ENCODE peak calls at places on chromosome 12, in nine cellular contexts. R is SJSA1, T is COLO829, J is heart left ventricle, K is T-helper 2 cell, H is foreskin melanocyte, V is fibroblast of the conjunctiva, F is aorta, P is AG04449. I is an unnamed sample.

GRCh38 chr12:20314325-20314724 is 54.0 kb upstream of the PDE3A start:
- DNase-seq in R (no peak), T (no peak), J (no peak), K (no peak), H (no peak), V (peak), F (no peak), P (peak), I (no peak)

GRCh38 chr12:1457901-1458300 is 136.5 kb downstream of the FBXL14 start:
- DNase-seq in R (peak), T (no peak), J (peak), K (no peak), H (no peak), V (no peak), F (peak), P (peak), I (no peak)

GRCh38 chr12:4383304-4383865 is 3.9 kb upstream of the FGF23 start:
- DNase-seq in R (no peak), T (no peak), J (no peak), K (peak), H (no peak), V (no peak), F (no peak), P (no peak), I (no peak)

GRCh38 chr12:132321321-132322118 is 7.9 kb downstream of the GALNT9 start:
- DNase-seq in R (no peak), T (no peak), J (no peak), K (no peak), H (no peak), V (no peak), F (no peak), P (no peak), I (no peak)

GRCh38 chr12:29207120-29207519 is 58.0 kb downstream of the FAR2 start:
- DNase-seq in R (no peak), T (no peak), J (no peak), K (no peak), H (no peak), V (no peak), F (no peak), P (no peak), I (no peak)

GRCh38 chr12:57031228-57031670 is 14.9 kb upstream of the TAC3 start:
- DNase-seq in R (no peak), T (no peak), J (no peak), K (peak), H (no peak), V (no peak), F (no peak), P (no peak), I (peak)

GRCh38 chr12:118397693-118398440 is 21.5 kb downstream of the SUDS3 start:
- DNase-seq in R (no peak), T (no peak), J (no peak), K (no peak), H (no peak), V (no peak), F (no peak), P (no peak), I (no peak)

GRCh38 chr12:20142956-20143355 is 225.4 kb upstream of the PDE3A start:
- DNase-seq in R (no peak), T (no peak), J (no peak), K (no peak), H (no peak), V (no peak), F (no peak), P (no peak), I (no peak)

GRCh38 chr12:109925185-109925835 is 25.2 kb downstream of the TCHP start:
- DNase-seq in R (no peak), T (no peak), J (no peak), K (no peak), H (no peak), V (no peak), F (peak), P (no peak), I (no peak)

GRCh38 chr12:73863541-73863940 is 674.1 kb upstream of the ATXN7L3B start:
- DNase-seq in R (no peak), T (peak), J (no peak), K (no peak), H (peak), V (no peak), F (no peak), P (no peak), I (no peak)

GRCh38 chr12:120709976-120710804 is at the start of gene UNC119B:
- DNase-seq in R (peak), T (peak), J (peak), K (peak), H (no peak), V (no peak), F (peak), P (no peak), I (peak)

GRCh38 chr12:67981236-67982164 is 7.7 kb upstream of the IFNG-AS1 start:
- DNase-seq in R (peak), T (peak), J (no peak), K (no peak), H (peak), V (peak), F (no peak), P (peak), I (no peak)

GRCh38 chr12:95810411-95810810 is 19.8 kb upstream of the NTN4 start:
- DNase-seq in R (no peak), T (no peak), J (no peak), K (no peak), H (no peak), V (no peak), F (no peak), P (no peak), I (no peak)

GRCh38 chr12:49225551-49226166 is 36.8 kb upstream of the TUBA1A start:
- DNase-seq in R (no peak), T (no peak), J (no peak), K (no peak), H (no peak), V (no peak), F (no peak), P (no peak), I (peak)

GRCh38 chr12:51686727-51687126 is 95.7 kb downstream of the SCN8A start:
- DNase-seq in R (no peak), T (no peak), J (no peak), K (peak), H (no peak), V (no peak), F (no peak), P (no peak), I (no peak)

GRCh38 chr12:51361419-51362016 is 15.0 kb upstream of the CELA1 start:
- DNase-seq in R (no peak), T (no peak), J (no peak), K (no peak), H (no peak), V (no peak), F (no peak), P (no peak), I (no peak)

GRCh38 chr12:20653871-20654270 is 41.3 kb upstream of the SLCO1C1 start:
- DNase-seq in R (no peak), T (no peak), J (no peak), K (no peak), H (no peak), V (no peak), F (no peak), P (no peak), I (no peak)

GRCh38 chr12:61916856-61917255 is 343.3 kb upstream of the USP15 start:
- DNase-seq in R (no peak), T (peak), J (no peak), K (no peak), H (no peak), V (no peak), F (no peak), P (no peak), I (no peak)

GRCh38 chr12:123705935-123706334 is 6.2 kb upstream of the ATP6V0A2 start:
- DNase-seq in R (no peak), T (no peak), J (no peak), K (no peak), H (no peak), V (no peak), F (no peak), P (no peak), I (no peak)

GRCh38 chr12:47281667-47282171 is 202.0 kb upstream of the AMIGO2 start:
- DNase-seq in R (no peak), T (no peak), J (no peak), K (peak), H (no peak), V (no peak), F (no peak), P (no peak), I (no peak)

GRCh38 chr12:54431911-54432814 is 13.1 kb upstream of the ITGA5 start:
- DNase-seq in R (no peak), T (no peak), J (peak), K (no peak), H (no peak), V (no peak), F (peak), P (no peak), I (peak)

GRCh38 chr12:94178054-94178453 is 29.7 kb downstream of the PLXNC1 start:
- DNase-seq in R (no peak), T (no peak), J (no peak), K (no peak), H (no peak), V (no peak), F (no peak), P (no peak), I (no peak)

GRCh38 chr12:64729909-64730584 is 29.2 kb downstream of the GNS start:
- DNase-seq in R (no peak), T (no peak), J (no peak), K (peak), H (no peak), V (no peak), F (no peak), P (no peak), I (no peak)

GRCh38 chr12:132827763-132828703 is 636 bp downstream of the GOLGA3 start:
- DNase-seq in R (peak), T (peak), J (peak), K (peak), H (peak), V (peak), F (no peak), P (peak), I (peak)

GRCh38 chr12:20704860-20705259 is 9.7 kb downstream of the SLCO1C1 start:
- DNase-seq in R (no peak), T (no peak), J (no peak), K (no peak), H (no peak), V (no peak), F (no peak), P (no peak), I (no peak)

GRCh38 chr12:112025808-112026375 is 12.7 kb downstream of the ERP29 start:
- DNase-seq in R (no peak), T (peak), J (no peak), K (no peak), H (peak), V (no peak), F (no peak), P (no peak), I (no peak)